ENCODE peak calls at places on chromosomes 2 and 18, in nine cellular contexts. H is stimulated activated CD8-positive, alpha-beta memory T cell treated with anti-CD3 and anti-CD28 coated beads, Interleukin-4, amount 100 ng/mL, for 1 hour; G is retina; W is GM10248; M is activated naive CD4-positive, alpha-beta T cell treated with anti-CD3 and anti-CD28 coated beads, Interleukin-2, amount 10 ng/mL, durations not matched to agents 7 days and 5 days; B is aorta; C is CD4-positive, alpha-beta T cell; L is cardiac muscle cell; Q is GM03348. P is an unnamed sample.

GRCh38 chr2:174778479-174778962 is 14.2 kb upstream of the CHRNA1 start:
- DNase-seq in L (no peak), G (no peak), Q (peak; percentile 85), C (peak; percentile 56), H (peak; percentile 58), B (no peak), W (peak; percentile 56), M (peak; percentile 91), P (no peak)

GRCh38 chr2:28602751-28603639 is 107.1 kb downstream of the PLB1 start:
- DNase-seq in H (no peak), L (no peak), W (no peak), M (no peak), G (no peak), B (peak; percentile 50), Q (no peak), C (no peak), P (no peak)

GRCh38 chr2:235483313-235483712 is 10.5 kb upstream of the AGAP1 start:
- DNase-seq in W (no peak), C (no peak), H (no peak), G (no peak), L (no peak), B (no peak), M (no peak), Q (no peak), P (no peak)

GRCh38 chr18:22032392-22032961 is 136.9 kb upstream of the GATA6 start:
- DNase-seq in B (no peak), M (no peak), G (no peak), W (no peak), Q (peak; percentile 87), H (no peak), L (no peak), C (no peak), P (peak; percentile 88)

GRCh38 chr2:172270278-172271079 is 156.9 kb upstream of the ITGA6 start:
- DNase-seq in B (no peak), H (no peak), L (no peak), W (no peak), Q (no peak), G (no peak), C (peak; percentile 19), M (peak; percentile 72), P (no peak)

GRCh38 chr2:164960159-164960558 is 4.8 kb upstream of the SLC38A11 start:
- DNase-seq in W (no peak), C (no peak), B (no peak), Q (no peak), G (no peak), M (no peak), L (no peak), H (no peak), P (no peak)

GRCh38 chr2:101515512-101515911 is 40.6 kb upstream of the RFX8 start:
- DNase-seq in W (no peak), Q (peak; percentile 69), M (no peak), H (no peak), L (no peak), G (no peak), B (no peak), C (no peak), P (no peak)

GRCh38 chr2:143471550-143471949 is 342.3 kb downstream of the ARHGAP15 start:
- DNase-seq in Q (no peak), W (no peak), G (no peak), H (no peak), C (no peak), M (no peak), L (no peak), B (no peak), P (no peak)

GRCh38 chr2:197294260-197294659 is 16.3 kb downstream of the ANKRD44 start:
- DNase-seq in Q (no peak), B (no peak), H (no peak), C (no peak), M (no peak), L (no peak), G (no peak), W (no peak), P (no peak)

GRCh38 chr2:31889044-31889443 is 121.8 kb downstream of the MEMO1 start:
- DNase-seq in L (no peak), Q (no peak), C (no peak), B (no peak), W (no peak), M (no peak), G (no peak), H (no peak), P (no peak)

GRCh38 chr2:179435021-179435420 is 170.4 kb upstream of the SESTD1 start:
- DNase-seq in B (no peak), H (no peak), L (no peak), W (no peak), Q (peak; percentile 16), M (no peak), C (no peak), G (no peak), P (no peak)

GRCh38 chr18:12606592-12607315 is 51.2 kb downstream of the SPIRE1 start:
- DNase-seq in Q (peak; percentile 57), L (no peak), C (no peak), B (no peak), G (no peak), W (no peak), H (no peak), M (no peak), P (peak; percentile 27)

GRCh38 chr2:132620115-132620514 is 49.9 kb downstream of the LYPD1 start:
- DNase-seq in B (no peak), W (no peak), Q (peak; percentile 36), M (no peak), G (no peak), C (no peak), L (no peak), H (no peak), P (no peak)

GRCh38 chr2:209946539-209946938 is 55.9 kb upstream of the RPE start:
- DNase-seq in B (no peak), H (no peak), G (no peak), C (no peak), Q (no peak), W (no peak), M (no peak), L (no peak), P (no peak)

GRCh38 chr2:164882276-164882675 is 40.7 kb upstream of the COBLL1 start:
- DNase-seq in W (no peak), H (no peak), Q (no peak), L (no peak), M (no peak), C (no peak), G (no peak), B (no peak), P (no peak)

GRCh38 chr2:98016908-98017700 is 21.4 kb upstream of the TMEM131 start:
- DNase-seq in B (no peak), C (no peak), G (no peak), W (no peak), M (no peak), Q (no peak), L (no peak), H (no peak), P (no peak)

GRCh38 chr2:60818272-60818671 is 62.2 kb downstream of the PAPOLG start:
- DNase-seq in B (no peak), C (no peak), Q (no peak), M (peak; percentile 33), L (no peak), G (no peak), W (no peak), H (no peak), P (no peak)

GRCh38 chr2:27085670-27086089 is 892 bp upstream of the KHK start:
- DNase-seq in C (no peak), G (peak; percentile 76), W (peak; percentile 44), H (no peak), L (peak; percentile 72), M (peak; percentile 50), B (peak; percentile 92), Q (peak; percentile 76), P (no peak)

GRCh38 chr18:35060092-35060491 is 18.9 kb downstream of the MAPRE2 start:
- DNase-seq in M (no peak), H (no peak), Q (no peak), W (no peak), C (no peak), L (no peak), B (no peak), G (no peak), P (no peak)

GRCh38 chr2:109487237-109487869 is 126.4 kb downstream of the SEPTIN10 start:
- DNase-seq in M (no peak), L (no peak), W (no peak), C (no peak), H (no peak), B (no peak), G (no peak), Q (no peak), P (no peak)

P was measured in HCT116.